ENCODE peak calls at places on chromosomes 3 and 15, in six cellular contexts. One of them, this sample, is unnamed.

GRCh38 chr15:62035256-62035908 is 24.9 kb downstream of the VPS13C start:
- DNase-seq in stimulated activated CD8-positive, alpha-beta memory T cell treated with anti-CD3 and anti-CD28 coated beads, Interleukin-4, amount 100 ng/mL, for 1 hour: no peak
- DNase-seq in ELF-1: no peak
- DNase-seq in mammary epithelial cell: peak
- DNase-seq in hippocampal formation: no peak
- DNase-seq in NCI-H1092: no peak
- DNase-seq in this sample: no peak

GRCh38 chr15:87873501-87873900 is 383.0 kb downstream of the NTRK3 start:
- DNase-seq in ELF-1: no peak
- DNase-seq in stimulated activated CD8-positive, alpha-beta memory T cell treated with anti-CD3 and anti-CD28 coated beads, Interleukin-4, amount 100 ng/mL, for 1 hour: no peak
- DNase-seq in mammary epithelial cell: no peak
- DNase-seq in hippocampal formation: no peak
- DNase-seq in NCI-H1092: no peak
- DNase-seq in this sample: no peak

GRCh38 chr3:149472393-149472792 is 2.1 kb upstream of the TM4SF4 start:
- DNase-seq in hippocampal formation: no peak
- DNase-seq in stimulated activated CD8-positive, alpha-beta memory T cell treated with anti-CD3 and anti-CD28 coated beads, Interleukin-4, amount 100 ng/mL, for 1 hour: no peak
- DNase-seq in ELF-1: no peak
- DNase-seq in NCI-H1092: no peak
- DNase-seq in mammary epithelial cell: no peak
- DNase-seq in this sample: no peak

GRCh38 chr3:180646187-180646790 is 33.0 kb downstream of the CCDC39 start:
- DNase-seq in mammary epithelial cell: no peak
- DNase-seq in hippocampal formation: no peak
- DNase-seq in NCI-H1092: no peak
- DNase-seq in ELF-1: no peak
- DNase-seq in stimulated activated CD8-positive, alpha-beta memory T cell treated with anti-CD3 and anti-CD28 coated beads, Interleukin-4, amount 100 ng/mL, for 1 hour: no peak
- DNase-seq in this sample: no peak

GRCh38 chr3:61960976-61961375 is 399.6 kb downstream of the PTPRG start:
- DNase-seq in mammary epithelial cell: peak
- DNase-seq in ELF-1: no peak
- DNase-seq in hippocampal formation: no peak
- DNase-seq in NCI-H1092: no peak
- DNase-seq in stimulated activated CD8-positive, alpha-beta memory T cell treated with anti-CD3 and anti-CD28 coated beads, Interleukin-4, amount 100 ng/mL, for 1 hour: no peak
- DNase-seq in this sample: no peak

GRCh38 chr3:101095703-101096102 is 102.5 kb upstream of the ABI3BP start:
- DNase-seq in hippocampal formation: no peak
- DNase-seq in stimulated activated CD8-positive, alpha-beta memory T cell treated with anti-CD3 and anti-CD28 coated beads, Interleukin-4, amount 100 ng/mL, for 1 hour: no peak
- DNase-seq in NCI-H1092: no peak
- DNase-seq in mammary epithelial cell: no peak
- DNase-seq in ELF-1: no peak
- DNase-seq in this sample: no peak

GRCh38 chr3:44962606-44963393 is 13.2 kb downstream of the ZDHHC3 start:
- DNase-seq in stimulated activated CD8-positive, alpha-beta memory T cell treated with anti-CD3 and anti-CD28 coated beads, Interleukin-4, amount 100 ng/mL, for 1 hour: no peak
- DNase-seq in ELF-1: no peak
- DNase-seq in NCI-H1092: no peak
- DNase-seq in mammary epithelial cell: peak
- DNase-seq in hippocampal formation: no peak
- DNase-seq in this sample: no peak

GRCh38 chr3:133987136-133987535 is 42.6 kb downstream of the SLCO2A1 start:
- DNase-seq in mammary epithelial cell: no peak
- DNase-seq in NCI-H1092: no peak
- DNase-seq in stimulated activated CD8-positive, alpha-beta memory T cell treated with anti-CD3 and anti-CD28 coated beads, Interleukin-4, amount 100 ng/mL, for 1 hour: no peak
- DNase-seq in ELF-1: no peak
- DNase-seq in hippocampal formation: no peak
- DNase-seq in this sample: no peak

GRCh38 chr15:62953496-62953895 is 89.1 kb upstream of the TPM1 start:
- DNase-seq in mammary epithelial cell: no peak
- DNase-seq in NCI-H1092: no peak
- DNase-seq in stimulated activated CD8-positive, alpha-beta memory T cell treated with anti-CD3 and anti-CD28 coated beads, Interleukin-4, amount 100 ng/mL, for 1 hour: no peak
- DNase-seq in ELF-1: no peak
- DNase-seq in hippocampal formation: no peak
- DNase-seq in this sample: no peak

GRCh38 chr15:71338827-71339542 is 223.7 kb downstream of the THSD4 start:
- DNase-seq in mammary epithelial cell: no peak
- DNase-seq in stimulated activated CD8-positive, alpha-beta memory T cell treated with anti-CD3 and anti-CD28 coated beads, Interleukin-4, amount 100 ng/mL, for 1 hour: no peak
- DNase-seq in NCI-H1092: no peak
- DNase-seq in ELF-1: peak
- DNase-seq in hippocampal formation: no peak
- DNase-seq in this sample: no peak

GRCh38 chr15:35907507-35907906 is 361.5 kb upstream of the DPH6 start:
- DNase-seq in mammary epithelial cell: no peak
- DNase-seq in ELF-1: no peak
- DNase-seq in hippocampal formation: no peak
- DNase-seq in stimulated activated CD8-positive, alpha-beta memory T cell treated with anti-CD3 and anti-CD28 coated beads, Interleukin-4, amount 100 ng/mL, for 1 hour: no peak
- DNase-seq in NCI-H1092: no peak
- DNase-seq in this sample: no peak

GRCh38 chr3:186171528-186171927 is 62.6 kb upstream of the ETV5 start:
- DNase-seq in ELF-1: no peak
- DNase-seq in mammary epithelial cell: no peak
- DNase-seq in stimulated activated CD8-positive, alpha-beta memory T cell treated with anti-CD3 and anti-CD28 coated beads, Interleukin-4, amount 100 ng/mL, for 1 hour: no peak
- DNase-seq in hippocampal formation: no peak
- DNase-seq in NCI-H1092: no peak
- DNase-seq in this sample: no peak

GRCh38 chr15:37765809-37766208 is 168.6 kb upstream of the TMCO5A start:
- DNase-seq in mammary epithelial cell: no peak
- DNase-seq in hippocampal formation: no peak
- DNase-seq in stimulated activated CD8-positive, alpha-beta memory T cell treated with anti-CD3 and anti-CD28 coated beads, Interleukin-4, amount 100 ng/mL, for 1 hour: no peak
- DNase-seq in NCI-H1092: peak
- DNase-seq in ELF-1: no peak
- DNase-seq in this sample: peak